ENCODE peak calls at places on chromosomes 16 and 17, in four cellular contexts. C is SHP77; B is stimulated activated CD4-positive, alpha-beta T cell treated with anti-CD3 and anti-CD28 coated beads, Interleukin-2, amount 100 ng/mL, for 48 hours; N is AG04450. X is an unnamed sample.

GRCh38 chr17:36485805-36486203 is 677 bp upstream of the ZNHIT3 start:
- DNase-seq in C (peak), B (no peak), N (no peak), X (peak)

GRCh38 chr16:4663756-4664465 is 29.5 kb upstream of the NUDT16L1 start:
- DNase-seq in C (no peak), B (no peak), N (no peak), X (no peak)

GRCh38 chr17:21287703-21288449 is 3.4 kb downstream of the MAP2K3 start:
- DNase-seq in C (peak), B (peak), N (peak), X (peak)

GRCh38 chr17:43399839-43400328 is 1.1 kb downstream of the ARL4D start:
- DNase-seq in C (no peak), B (no peak), N (no peak), X (no peak)

GRCh38 chr17:63552211-63552610 is 1.9 kb downstream of the DCAF7 start:
- DNase-seq in C (no peak), B (no peak), N (peak), X (no peak)

GRCh38 chr16:74026373-74027281 is 270.0 kb upstream of the PSMD7 start:
- DNase-seq in C (no peak), B (no peak), N (no peak), X (no peak)

GRCh38 chr16:58563235-58563634 is 47.9 kb downstream of the SETD6 start:
- DNase-seq in C (no peak), B (no peak), N (peak), X (no peak)

GRCh38 chr16:47065766-47066688 is 77.7 kb downstream of the NETO2 start:
- DNase-seq in C (no peak), B (no peak), N (no peak), X (no peak)

GRCh38 chr16:889586-889985 is 81.2 kb downstream of the LMF1 start:
- DNase-seq in C (no peak), B (no peak), N (no peak), X (no peak)

GRCh38 chr16:87190288-87191240 is 126.6 kb downstream of the C16orf95 start:
- DNase-seq in C (no peak), B (no peak), N (no peak), X (no peak)

GRCh38 chr17:8133941-8134340 is 10.0 kb upstream of the HES7 start:
- DNase-seq in C (no peak), B (no peak), N (no peak), X (no peak)

GRCh38 chr16:2482181-2483107 is 7.5 kb downstream of the TBC1D24 start:
- DNase-seq in C (peak), B (no peak), N (no peak), X (no peak)

GRCh38 chr16:83470406-83470805 is 337.4 kb upstream of the HSBP1 start:
- DNase-seq in C (no peak), B (no peak), N (no peak), X (no peak)

GRCh38 chr16:30113031-30113710 is at the start of gene GDPD3:
- DNase-seq in C (no peak), B (no peak), N (no peak), X (no peak)

GRCh38 chr17:17205368-17206148 is 575 bp downstream of the PLD6 start:
- DNase-seq in C (peak), B (peak), N (no peak), X (peak)

GRCh38 chr17:50817142-50817751 is 18.1 kb upstream of the WFIKKN2 start:
- DNase-seq in C (peak), B (peak), N (no peak), X (peak)

GRCh38 chr16:30794634-30795033 is 7.6 kb upstream of the ZNF629 start:
- DNase-seq in C (no peak), B (no peak), N (no peak), X (no peak)

X was measured in GM19239.